ENCODE peak calls at places on chromosomes 3 and 15, in seven cellular contexts. T is tibial nerve, Y is A549, E is astrocyte, S is mammary epithelial cell, A is H9, P is body of pancreas. V is an unnamed sample. For H3K4me1, the result is how much of the 10 kb centered on the place peaks cover.

GRCh38 chr3:88219138-88219792 is 69.5 kb downstream of the C3orf38 start:
- DNase-seq in T (no peak), Y (peak), E (peak), S (peak), A (peak), P (peak), V (peak)

GRCh38 chr15:73914145-73914544 is 12.1 kb upstream of the LOXL1 start:
- DNase-seq in T (no peak), Y (no peak), E (no peak), S (no peak), A (no peak), P (no peak), V (peak)

GRCh38 chr3:184952671-184953070 is 140.7 kb downstream of the VPS8 start:
- DNase-seq in T (no peak), Y (no peak), E (no peak), S (no peak), A (no peak), P (no peak), V (no peak)

GRCh38 chr3:99549220-99549619 is 89.2 kb upstream of the COL8A1 start:
- DNase-seq in T (no peak), Y (no peak), E (peak), S (no peak), A (no peak), P (no peak), V (no peak)

GRCh38 chr15:62569460-62570404 is 404.6 kb upstream of the C2CD4B start:
- DNase-seq in T (peak), Y (peak), E (peak), S (peak), A (no peak), P (peak), V (peak)

GRCh38 chr3:23372296-23372695 is 169.2 kb downstream of the UBE2E2 start:
- DNase-seq in T (no peak), Y (no peak), E (no peak), S (no peak), A (no peak), P (no peak), V (no peak)

GRCh38 chr3:152853196-152853595 is 18.3 kb downstream of the P2RY1 start:
- DNase-seq in T (no peak), Y (no peak), E (peak), S (peak), A (no peak), P (no peak), V (no peak)

GRCh38 chr3:45075821-45076625 is 49.9 kb downstream of the CLEC3B start:
- DNase-seq in T (no peak), Y (no peak), E (no peak), S (no peak), A (no peak), P (no peak), V (no peak)

GRCh38 chr3:194560047-194560446 is 73.2 kb downstream of the TMEM44 start:
- DNase-seq in T (no peak), Y (no peak), E (no peak), S (no peak), A (no peak), P (no peak), V (no peak)

GRCh38 chr15:67835349-67836133 is 4.3 kb downstream of the RNU6-1 start:
- DNase-seq in T (no peak), Y (no peak), E (no peak), S (no peak), A (peak), P (no peak), V (peak)

GRCh38 chr3:51391566-51392300 is 648 bp downstream of the RBM15B start:
- DNase-seq in T (no peak), Y (no peak), E (peak), S (peak), A (no peak), P (peak), V (peak)

GRCh38 chr3:13788522-13789424 is 91.1 kb downstream of the WNT7A start:
- DNase-seq in T (no peak), Y (no peak), E (no peak), S (no peak), A (no peak), P (no peak), V (no peak)

GRCh38 chr3:159586587-159587202 is 401.9 kb upstream of the IL12A start:
- DNase-seq in T (no peak), Y (peak), E (peak), S (peak), A (peak), P (no peak), V (no peak)

GRCh38 chr3:67876261-67876660 is 221.8 kb upstream of the SUCLG2 start:
- DNase-seq in T (no peak), Y (no peak), E (no peak), S (no peak), A (no peak), P (no peak), V (no peak)

GRCh38 chr3:31840252-31840651 is 140.8 kb downstream of the OSBPL10 start:
- DNase-seq in T (no peak), Y (no peak), E (no peak), S (peak), A (no peak), P (no peak), V (no peak)

GRCh38 chr3:58198362-58198761 is 12.4 kb downstream of the DNASE1L3 start:
- DNase-seq in T (no peak), Y (no peak), E (no peak), S (no peak), A (no peak), P (no peak), V (no peak)

GRCh38 chr3:8554725-8555621 is 53.4 kb downstream of the LMCD1 start:
- DNase-seq in T (no peak), Y (no peak), E (peak), S (no peak), A (peak), P (no peak), V (no peak)

GRCh38 chr15:52789601-52790165 is 453 bp downstream of the ONECUT1 start:
- DNase-seq in T (no peak), Y (no peak), E (peak), S (peak), A (no peak), P (peak), V (no peak)

GRCh38 chr15:85071534-85071933 is 89.9 kb downstream of the PDE8A start:
- DNase-seq in T (no peak), Y (no peak), E (no peak), S (no peak), A (no peak), P (no peak), V (no peak)

GRCh38 chr3:72427575-72427974 is 420.7 kb downstream of the SHQ1 start:
- DNase-seq in T (no peak), Y (no peak), E (no peak), S (no peak), A (no peak), P (no peak), V (no peak)
- H3K4me1 ChIP-seq in T (under half), Y (under half), E (under half), S (under half), A (under half), P (under half), V (under half)

GRCh38 chr3:17431477-17432045 is 310.9 kb downstream of the TBC1D5 start:
- DNase-seq in T (no peak), Y (no peak), E (no peak), S (no peak), A (no peak), P (no peak), V (no peak)

GRCh38 chr3:17430574-17430973 is 311.9 kb downstream of the TBC1D5 start:
- DNase-seq in T (no peak), Y (no peak), E (no peak), S (no peak), A (no peak), P (no peak), V (no peak)

GRCh38 chr3:17432237-17432636 is 310.2 kb downstream of the TBC1D5 start:
- DNase-seq in T (no peak), Y (no peak), E (no peak), S (no peak), A (no peak), P (no peak), V (no peak)

GRCh38 chr3:17433866-17434265 is 308.6 kb downstream of the TBC1D5 start:
- DNase-seq in T (no peak), Y (no peak), E (no peak), S (no peak), A (no peak), P (no peak), V (no peak)

GRCh38 chr3:17431004-17431403 is 311.4 kb downstream of the TBC1D5 start:
- DNase-seq in T (no peak), Y (peak), E (peak), S (peak), A (no peak), P (no peak), V (no peak)
- TF ChIP-seq CTCF in T (peak), Y (peak), E (peak), S (peak), A (peak), P (peak), V (peak)

DNA sequence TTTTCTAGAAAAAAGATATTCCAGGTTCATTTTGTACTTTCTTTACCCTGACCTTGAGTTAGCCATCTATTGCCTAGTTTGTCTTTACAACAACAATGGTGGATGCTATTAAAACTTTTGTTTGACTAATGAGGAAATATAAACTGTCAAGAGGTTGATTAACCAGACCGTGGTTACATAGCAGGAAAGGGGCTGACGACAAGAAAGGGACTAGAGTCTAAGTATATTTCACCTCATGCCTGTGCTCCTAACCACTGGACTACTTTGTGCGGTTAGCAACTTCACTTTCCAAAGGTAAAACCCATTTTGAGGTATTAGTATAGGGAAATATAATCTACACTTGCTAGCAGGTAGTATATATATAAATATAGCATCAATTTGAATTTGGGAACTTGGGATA is 327.1 kb downstream of the SATB1 start:
- DNase-seq in T (no peak), Y (no peak), E (no peak), S (no peak), A (no peak), P (no peak), V (no peak)
- H3K4me1 ChIP-seq in T (under half), Y (under half), E (under half), S (under half), A (under half), P (under half), V (under half)

GRCh38 chr3:114005406-114005987 is 50.8 kb downstream of the CCDC191 start:
- DNase-seq in T (no peak), Y (no peak), E (no peak), S (no peak), A (no peak), P (no peak), V (peak)
- TF ChIP-seq CTCF in T (no peak), Y (no peak), E (no peak), S (no peak), A (no peak), P (no peak), V (no peak)

DNA sequence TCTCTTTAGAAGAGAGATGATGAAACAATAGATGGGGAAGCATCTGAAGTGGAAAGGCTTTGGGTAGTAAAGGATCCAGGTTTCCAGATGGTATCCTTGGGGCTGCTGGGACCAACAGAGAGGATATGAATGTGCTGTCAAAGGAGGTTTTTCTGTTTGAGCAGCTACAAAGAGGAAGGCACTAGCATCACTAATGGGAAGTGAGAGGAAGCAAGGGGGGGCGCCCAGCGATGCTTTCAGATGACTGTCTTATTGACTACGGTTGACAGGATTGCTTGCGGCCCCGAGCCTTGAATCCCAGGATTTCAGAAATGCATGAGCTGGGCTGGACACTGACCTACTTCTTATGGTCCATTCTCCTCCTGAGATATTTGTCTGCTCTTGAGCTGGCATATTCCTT is 103.8 kb upstream of the GALNT15 start:
- DNase-seq in T (no peak), Y (no peak), E (no peak), S (no peak), A (no peak), P (no peak), V (no peak)
- H3K4me1 ChIP-seq in T (under half), Y (under half), E (under half), S (half or more), A (under half), P (under half), V (under half)